ENCODE peak calls at places on chromosomes 4 and X, in six cellular contexts. M is spleen, K is GM23338, Q is endothelial cell, B is foreskin keratinocyte, T is Peyer's patch. X is an unnamed sample.

GRCh38 chr4:124483043-124483906 is 229.3 kb downstream of the ANKRD50 start:
- DNase-seq in M (no peak), K (peak), Q (no peak), B (no peak), T (no peak), X (no peak)

GRCh38 chrX:2401201-2401589 is 99.6 kb downstream of the DHRSX start:
- DNase-seq in M (no peak), K (no peak), Q (no peak), B (no peak), T (no peak), X (no peak)

GRCh38 chr4:17027495-17027894 is 129.1 kb upstream of the LDB2 start:
- DNase-seq in M (no peak), K (no peak), Q (no peak), B (peak), T (no peak), X (no peak)

GRCh38 chr4:3644849-3645627 is 112.8 kb upstream of the LRPAP1 start:
- DNase-seq in M (no peak), K (no peak), Q (no peak), B (no peak), T (peak), X (no peak)

GRCh38 chr4:27270435-27270834 is 409.8 kb downstream of the STIM2 start:
- DNase-seq in M (no peak), K (no peak), Q (no peak), B (peak), T (no peak), X (no peak)

GRCh38 chr4:146190393-146190910 is 14.9 kb downstream of the LSM6 start:
- DNase-seq in M (no peak), K (no peak), Q (no peak), B (no peak), T (no peak), X (no peak)

GRCh38 chr4:152164561-152164960 is 371.3 kb downstream of the FBXW7 start:
- DNase-seq in M (no peak), K (peak), Q (no peak), B (peak), T (no peak), X (no peak)

GRCh38 chr4:89539797-89540711 is 232.5 kb upstream of the GPRIN3 start:
- DNase-seq in M (no peak), K (no peak), Q (no peak), B (no peak), T (no peak), X (no peak)

GRCh38 chrX:14802943-14803710 is 69.7 kb downstream of the FANCB start:
- DNase-seq in M (no peak), K (no peak), Q (no peak), B (no peak), T (no peak), X (no peak)

GRCh38 chr4:10001757-10002156 is 19.5 kb downstream of the SLC2A9 start:
- DNase-seq in M (no peak), K (no peak), Q (no peak), B (no peak), T (no peak), X (no peak)

GRCh38 chr4:7769936-7770674 is 169.6 kb downstream of the AFAP1 start:
- DNase-seq in M (peak), K (peak), Q (peak), B (no peak), T (no peak), X (no peak)

GRCh38 chrX:13283512-13283911 is 36.3 kb downstream of the ATXN3L start:
- DNase-seq in M (no peak), K (peak), Q (no peak), B (no peak), T (no peak), X (no peak)

GRCh38 chrX:113059714-113060113 is 219.1 kb upstream of the AMOT start:
- DNase-seq in M (no peak), K (no peak), Q (no peak), B (no peak), T (no peak), X (no peak)

GRCh38 chrX:97267376-97267775 is 383.7 kb downstream of the RPA4 start:
- DNase-seq in M (no peak), K (no peak), Q (no peak), B (no peak), T (no peak), X (no peak)

GRCh38 chrX:130246084-130246483 is 22.6 kb downstream of the ZNF280C start:
- DNase-seq in M (no peak), K (no peak), Q (no peak), B (no peak), T (no peak), X (no peak)

GRCh38 chr4:53113433-53114215 is 251.5 kb downstream of the RASL11B start:
- DNase-seq in M (no peak), K (no peak), Q (no peak), B (no peak), T (no peak), X (no peak)

GRCh38 chr4:3310301-3311094 is 17.7 kb downstream of the RGS12 start:
- DNase-seq in M (peak), K (no peak), Q (no peak), B (no peak), T (no peak), X (peak)

GRCh38 chr4:78864405-78865024 is 74.7 kb downstream of the PAQR3 start:
- DNase-seq in M (no peak), K (peak), Q (peak), B (peak), T (no peak), X (no peak)

GRCh38 chrX:46819136-46819535 is 17.7 kb upstream of the RP2 start:
- DNase-seq in M (no peak), K (no peak), Q (no peak), B (no peak), T (no peak), X (no peak)

GRCh38 chr4:90189128-90189527 is 61.9 kb downstream of the CCSER1 start:
- DNase-seq in M (no peak), K (no peak), Q (no peak), B (no peak), T (no peak), X (no peak)

GRCh38 chr4:64539234-64539849 is 130.1 kb upstream of the TECRL start:
- DNase-seq in M (no peak), K (peak), Q (peak), B (peak), T (peak), X (no peak)

GRCh38 chrX:79231662-79232061 is 87.2 kb downstream of the GPR174 start:
- DNase-seq in M (peak), K (no peak), Q (no peak), B (no peak), T (no peak), X (no peak)

GRCh38 chr4:115851918-115852766 is 738.7 kb upstream of the NDST4 start:
- DNase-seq in M (peak), K (peak), Q (peak), B (no peak), T (peak), X (no peak)

DNA sequence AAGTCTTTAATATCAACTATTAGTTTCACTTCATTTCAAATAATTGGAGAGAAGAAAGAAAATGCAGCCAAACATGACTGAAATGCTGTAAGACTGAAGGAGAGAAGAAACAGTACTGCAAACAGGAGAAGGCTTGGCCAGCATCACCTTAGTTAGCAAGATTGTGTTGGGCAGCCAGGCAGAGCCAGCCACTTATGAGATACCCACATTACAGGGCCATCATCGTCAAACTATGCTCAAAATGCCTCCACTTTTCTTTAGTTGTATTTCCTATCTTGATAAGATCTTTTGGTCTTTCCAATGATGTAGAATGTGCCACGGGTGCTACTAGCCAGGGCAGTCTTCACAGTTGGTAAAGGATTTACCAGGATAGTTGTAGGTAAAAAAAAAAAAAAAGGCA is 10.9 kb upstream of the IRF2 start:
- DNase-seq in M (no peak), K (no peak), Q (no peak), B (no peak), T (no peak), X (no peak)
- TF ChIP-seq CTCF in M (no peak), K (no peak), Q (no peak), B (no peak), T (no peak), X (no peak)

GRCh38 chrX:110302975-110303374 is 14.9 kb downstream of the AMMECR1 start:
- DNase-seq in M (no peak), K (no peak), Q (no peak), B (no peak), T (no peak), X (no peak)
- TF ChIP-seq CTCF in M (no peak), K (no peak), Q (no peak), B (no peak), T (no peak), X (no peak)

GRCh38 chrX:57285001-57285400 is 1.5 kb upstream of the FAAH2 start:
- DNase-seq in M (no peak), K (no peak), Q (no peak), B (no peak), T (no peak), X (no peak)

GRCh38 chrX:57286507-57287251 is at the start of gene FAAH2:
- DNase-seq in M (peak), K (peak), Q (peak), B (peak), T (peak), X (peak)

GRCh38 chrX:57282568-57282967 is 3.9 kb upstream of the FAAH2 start:
- DNase-seq in M (no peak), K (peak), Q (no peak), B (no peak), T (no peak), X (no peak)
- TF ChIP-seq CTCF in M (no peak), K (peak), Q (no peak), B (peak), T (no peak), X (peak)

DNA sequence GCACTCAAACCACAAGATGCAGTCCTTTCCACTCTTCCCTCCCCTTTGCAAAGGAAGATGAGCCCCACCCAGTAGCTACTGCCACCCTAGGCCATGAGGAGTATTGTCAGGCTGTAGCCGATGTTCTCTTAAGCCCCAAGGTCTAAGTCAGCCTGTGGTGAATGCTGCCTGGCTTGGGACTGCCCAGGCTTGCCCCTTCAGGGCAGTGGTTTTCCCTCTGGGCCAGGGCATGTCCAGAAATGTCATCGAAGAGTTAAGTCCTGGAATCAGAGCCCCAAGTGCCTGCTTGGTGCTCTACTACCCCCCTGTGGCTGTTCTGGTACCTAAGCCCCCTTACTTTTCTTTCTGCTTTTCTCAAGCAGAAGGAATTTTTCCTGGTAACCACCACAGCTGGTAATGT is 11.8 kb upstream of the PGK1 start:
- DNase-seq in M (no peak), K (peak), Q (peak), B (peak), T (no peak), X (no peak)
- TF ChIP-seq CTCF in M (no peak), K (peak), Q (no peak), B (peak), T (no peak), X (no peak)

GRCh38 chr4:77120888-77121508 is 36.0 kb upstream of the CCNG2 start:
- DNase-seq in M (no peak), K (peak), Q (no peak), B (no peak), T (peak), X (no peak)
- TF ChIP-seq CTCF in M (peak), K (peak), Q (no peak), B (peak), T (peak), X (no peak)

DNA sequence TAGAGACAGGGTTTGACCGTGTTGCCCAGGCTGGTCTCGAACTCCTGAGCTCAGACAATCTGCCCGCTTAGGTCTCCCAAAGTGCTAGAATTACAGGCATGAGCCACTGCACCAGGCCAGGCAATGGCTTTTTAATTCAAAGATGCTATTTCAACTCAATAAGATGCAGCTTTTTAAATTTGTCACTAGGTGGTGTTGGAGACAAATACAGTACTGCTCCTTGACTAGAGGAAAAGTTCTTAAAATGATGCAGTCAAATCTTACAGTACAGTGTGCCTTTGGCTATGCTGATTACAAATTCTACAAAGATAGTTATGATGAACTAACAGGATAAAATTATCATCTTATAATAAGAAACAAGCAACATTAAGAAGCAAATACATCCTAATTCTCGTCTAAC is 441.1 kb downstream of the KCNIP4 start:
- DNase-seq in M (no peak), K (peak), Q (no peak), B (no peak), T (no peak), X (no peak)
- TF ChIP-seq CTCF in M (no peak), K (peak), Q (peak), B (peak), T (no peak), X (no peak)